ENCODE peak calls at places on chromosomes 13 and 19, in six cellular contexts. F is mesendoderm, Q is adrenal gland, I is prostate gland, S is trophoblast cell, M is mesenchymal stem cell. Y is an unnamed sample.

GRCh38 chr13:71408416-71408815 is 458.6 kb downstream of the DACH1 start:
- DNase-seq in Q (no peak), I (no peak), M (no peak), S (no peak), F (no peak), Y (no peak)

GRCh38 chr19:30161770-30162169 is 210.4 kb upstream of the ZNF536 start:
- DNase-seq in I (no peak), S (no peak), Q (no peak), M (no peak), F (no peak), Y (peak; percentile 44)

GRCh38 chr13:77171451-77171850 is 144.5 kb upstream of the FBXL3 start:
- DNase-seq in F (no peak), Q (no peak), S (no peak), M (no peak), I (no peak), Y (no peak)

GRCh38 chr19:12825259-12826131 is 8.9 kb downstream of the RTBDN start:
- DNase-seq in I (no peak), M (peak; percentile 39), F (peak; percentile 91), Q (no peak), S (peak; percentile 42), Y (no peak)

GRCh38 chr19:40742477-40742876 is 7.8 kb downstream of the ACTMAP start:
- DNase-seq in Q (no peak), F (no peak), S (no peak), I (no peak), M (no peak), Y (no peak)

GRCh38 chr19:40576181-40576584 is 490 bp upstream of the SHKBP1 start:
- DNase-seq in F (peak; percentile 74), S (no peak), M (no peak), Q (no peak), I (no peak), Y (no peak)

GRCh38 chr13:24215732-24216131 is 55.2 kb downstream of the SPATA13 start:
- DNase-seq in F (peak; percentile 31), S (no peak), I (peak; percentile 56), M (peak; percentile 14), Q (peak; percentile 67), Y (no peak)

GRCh38 chr13:37597477-37597876 is 1.1 kb downstream of the POSTN start:
- DNase-seq in Q (no peak), M (no peak), S (no peak), I (no peak), F (no peak), Y (no peak)

GRCh38 chr19:11736696-11737095 is 2.0 kb downstream of the ZNF823 start:
- DNase-seq in F (peak; percentile 33), M (peak; percentile 68), S (peak; percentile 56), Q (peak; percentile 49), I (no peak), Y (peak; percentile 89)

GRCh38 chr13:102944821-102945220 is 99.0 kb downstream of the ERCC5 start:
- DNase-seq in I (no peak), M (no peak), F (no peak), Q (no peak), S (no peak), Y (no peak)

GRCh38 chr19:45501730-45502014 is 3.4 kb downstream of the PPM1N start:
- DNase-seq in Q (no peak), I (no peak), S (no peak), F (no peak), M (no peak), Y (no peak)

GRCh38 chr13:37313383-37313782 is 207.9 kb upstream of the CSNK1A1L start:
- DNase-seq in M (no peak), F (no peak), Q (no peak), S (no peak), I (no peak), Y (no peak)

GRCh38 chr19:6062961-6063575 is 47.2 kb downstream of the RFX2 start:
- DNase-seq in Q (peak; percentile 12), M (no peak), F (no peak), I (no peak), S (no peak), Y (no peak)

GRCh38 chr19:35090160-35090794 is 25.3 kb upstream of the FXYD3 start:
- DNase-seq in F (peak; percentile 84), I (peak; percentile 73), S (peak; percentile 65), M (peak; percentile 69), Q (peak; percentile 59), Y (peak; percentile 84)

GRCh38 chr19:13946414-13946813 is 5.9 kb upstream of the DCAF15 start:
- DNase-seq in F (no peak), M (no peak), S (no peak), I (no peak), Q (no peak), Y (no peak)

GRCh38 chr13:101258071-101258470 is 158.2 kb downstream of the NALCN start:
- DNase-seq in S (peak; percentile 48), I (no peak), Q (peak; percentile 16), F (peak; percentile 86), M (peak; percentile 94), Y (peak; percentile 92)

GRCh38 chr13:90830782-90831181 is 516.7 kb upstream of the MIR17HG start:
- DNase-seq in S (no peak), F (no peak), Q (no peak), I (no peak), M (no peak), Y (no peak)

GRCh38 chr19:55418185-55418584 is 10.6 kb upstream of the UBE2S start:
- DNase-seq in S (peak; percentile 86), M (peak; percentile 86), I (peak; percentile 48), Q (peak; percentile 76), F (peak; percentile 82), Y (peak; percentile 86)

GRCh38 chr13:23898101-23898500 is 799 bp upstream of the C1QTNF9B start:
- DNase-seq in F (no peak), I (no peak), Q (no peak), S (no peak), M (peak; percentile 78), Y (no peak)

GRCh38 chr19:49954933-49955332 is 6.0 kb downstream of the SIGLEC11 start:
- DNase-seq in Q (peak; percentile 68), M (no peak), I (no peak), F (no peak), S (no peak), Y (no peak)

GRCh38 chr19:13723206-13723605 is 41.1 kb upstream of the MRI1 start:
- DNase-seq in I (no peak), Q (no peak), S (no peak), F (no peak), M (peak; percentile 51), Y (no peak)

GRCh38 chr13:40648841-40649240 is 17.6 kb downstream of the FOXO1 start:
- DNase-seq in I (no peak), M (no peak), S (no peak), Q (no peak), F (peak; percentile 77), Y (no peak)

GRCh38 chr13:40651866-40652587 is 14.4 kb downstream of the FOXO1 start:
- DNase-seq in S (no peak), F (peak; percentile 73), I (no peak), M (no peak), Q (no peak), Y (peak; percentile 78)

GRCh38 chr13:40644838-40645620 is 21.4 kb downstream of the FOXO1 start:
- DNase-seq in I (no peak), Q (no peak), S (peak; percentile 72), F (peak; percentile 35), M (no peak), Y (no peak)

GRCh38 chr13:40652588-40652940 is 13.9 kb downstream of the FOXO1 start:
- DNase-seq in I (no peak), M (no peak), Q (no peak), F (no peak), S (no peak), Y (peak; percentile 72)

GRCh38 chr13:40648040-40648439 is 18.4 kb downstream of the FOXO1 start:
- DNase-seq in Q (no peak), I (no peak), M (no peak), F (no peak), S (no peak), Y (no peak)
- H3K4me1 ChIP-seq in Q (peaks cover 45% of the 10 kb centered on the region), I (peaks cover 4% of the 10 kb centered on the region), M (peaks cover 1% of the 10 kb centered on the region), F (peaks cover 10% of the 10 kb centered on the region), S (peaks cover 19% of the 10 kb centered on the region), Y (peaks cover 91% of the 10 kb centered on the region)

GRCh38 chr19:4064551-4065260 is 2.0 kb downstream of the ZBTB7A start:
- DNase-seq in M (no peak), F (peak; percentile 53), Q (peak; percentile 70), I (peak; percentile 50), S (no peak), Y (peak; percentile 81)

GRCh38 chr19:4064073-4064550 is 2.6 kb downstream of the ZBTB7A start:
- DNase-seq in F (no peak), Q (peak; percentile 47), S (no peak), M (no peak), I (no peak), Y (no peak)

GRCh38 chr19:4061683-4062575 is 4.8 kb downstream of the ZBTB7A start:
- DNase-seq in M (no peak), S (peak; percentile 94), Q (peak; percentile 44), I (peak; percentile 57), F (no peak), Y (no peak)

GRCh38 chr19:4062576-4063368 is 3.9 kb downstream of the ZBTB7A start:
- DNase-seq in I (no peak), M (no peak), F (no peak), Q (no peak), S (peak; percentile 95), Y (no peak)

DNA sequence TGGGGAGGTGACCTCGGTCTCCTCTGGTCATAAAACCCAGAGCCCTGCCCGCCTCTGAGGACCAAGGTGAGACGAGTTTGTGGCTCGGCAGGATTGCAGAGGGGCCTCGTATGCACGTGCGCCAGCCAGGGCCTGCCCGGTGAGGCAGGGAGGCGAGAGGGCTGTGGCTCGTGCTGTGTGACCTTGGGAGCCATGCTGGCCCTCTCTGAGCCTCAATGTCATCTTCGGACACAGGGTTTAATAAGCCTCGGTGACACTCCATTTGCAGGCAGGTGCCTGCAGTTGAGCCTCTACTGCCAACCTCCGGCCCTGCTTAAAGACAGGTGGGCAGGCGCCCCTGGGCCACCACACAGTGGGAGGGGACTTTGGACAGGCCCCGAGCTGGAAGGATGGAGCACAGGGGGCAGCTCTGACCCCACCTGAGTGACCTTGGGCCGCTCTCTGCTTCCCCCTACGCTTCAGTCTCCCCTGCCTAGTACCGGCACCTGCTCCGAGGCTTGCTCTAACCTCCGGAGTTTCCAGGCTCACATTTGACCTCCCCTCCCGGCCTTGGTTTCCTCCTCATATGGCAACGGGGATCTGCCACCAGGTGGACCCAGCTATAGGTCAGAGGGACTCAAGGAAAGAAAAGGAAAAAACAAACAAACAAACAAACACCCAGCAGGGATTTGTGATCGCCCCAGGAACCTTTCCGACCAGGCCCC is 3.2 kb downstream of the ZBTB7A start:
- DNase-seq in S (no peak), I (no peak), F (peak; percentile 67), M (no peak), Q (peak; percentile 59), Y (no peak)
- H3K4me1 ChIP-seq in S (peaks cover 42% of the 10 kb centered on the region), I (peaks cover 56% of the 10 kb centered on the region), F (no peaks in the 10 kb centered on the region), M (peaks cover 59% of the 10 kb centered on the region), Q (peaks cover 67% of the 10 kb centered on the region), Y (peaks cover 58% of the 10 kb centered on the region)

GRCh38 chr19:8366961-8367326 is 3.0 kb downstream of the ANGPTL4 start:
- DNase-seq in I (no peak), Q (no peak), M (no peak), F (no peak), S (peak; percentile 50), Y (no peak)
- H3K4me1 ChIP-seq in I (peaks cover 10% of the 10 kb centered on the region), Q (peaks cover 36% of the 10 kb centered on the region), M (peaks cover 56% of the 10 kb centered on the region), F (peaks cover 4% of the 10 kb centered on the region), S (peaks cover 23% of the 10 kb centered on the region), Y (no peaks in the 10 kb centered on the region)

DNA sequence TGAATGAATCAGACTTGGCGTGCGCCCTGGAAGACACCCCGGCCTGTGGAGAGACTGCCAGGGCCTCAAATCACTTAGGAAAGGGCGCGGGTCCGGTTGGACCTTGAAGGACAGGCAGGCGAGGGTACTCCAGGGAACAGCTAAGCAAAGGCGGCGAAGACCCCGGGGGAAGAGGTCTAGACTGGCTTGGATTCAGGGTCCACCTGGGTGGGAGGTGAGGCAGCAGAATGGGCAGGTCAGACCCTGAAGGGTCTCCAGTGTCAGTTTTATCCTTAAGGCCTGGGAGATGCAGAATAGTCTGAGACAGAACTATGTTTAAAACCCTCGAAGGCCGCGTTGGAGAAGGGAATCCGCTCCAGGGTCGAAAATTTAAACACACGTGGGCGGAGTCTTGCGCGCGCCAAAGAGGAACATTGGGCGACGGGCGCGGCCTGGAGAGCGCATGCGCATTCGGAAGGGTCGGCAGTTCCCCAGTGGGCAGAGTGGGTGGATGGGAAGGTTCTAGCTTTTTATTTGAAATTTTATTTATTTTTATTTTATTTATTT is 567 bp upstream of the SMG9 start:
- DNase-seq in M (peak; percentile 73), Q (peak; percentile 81), F (peak; percentile 67), I (peak; percentile 75), S (peak; percentile 91), Y (peak; percentile 94)
- H3K4me1 ChIP-seq in M (peaks cover 24% of the 10 kb centered on the region), Q (peaks cover 33% of the 10 kb centered on the region), F (no peaks in the 10 kb centered on the region), I (no peaks in the 10 kb centered on the region), S (peaks cover 17% of the 10 kb centered on the region), Y (peaks cover 31% of the 10 kb centered on the region)

Y was measured in Karpas-422.